ENCODE peak calls at places on chromosomes 1 and 21, in four cellular contexts. Y, L, S and V are unnamed samples.

GRCh38 chr1:41366428-41367101 is 5.3 kb downstream of the FOXO6 start:
- DNase-seq in Y (no peak), L (peak), S (peak), V (no peak)

GRCh38 chr21:35178812-35179211 is 129.7 kb upstream of the RUNX1 start:
- DNase-seq in Y (peak), L (no peak), S (no peak), V (no peak)

GRCh38 chr1:107529511-107530149 is 388.8 kb downstream of the NTNG1 start:
- DNase-seq in Y (peak), L (peak), S (no peak), V (no peak)

GRCh38 chr21:44941567-44941966 is 1.7 kb downstream of the SLX9 start:
- DNase-seq in Y (no peak), L (no peak), S (no peak), V (no peak)

GRCh38 chr1:15326691-15327530 is 79.9 kb downstream of the FHAD1 start:
- DNase-seq in Y (peak), L (peak), S (no peak), V (no peak)

GRCh38 chr1:48851638-48852037 is 74.9 kb upstream of the BEND5 start:
- DNase-seq in Y (no peak), L (no peak), S (no peak), V (no peak)

GRCh38 chr1:202926578-202927491 is at the start of gene KLHL12:
- DNase-seq in Y (peak), L (peak), S (peak), V (peak)

GRCh38 chr1:147236959-147237791 is 5.3 kb upstream of the CHD1L start:
- DNase-seq in Y (no peak), L (no peak), S (peak), V (no peak)

GRCh38 chr1:182650678-182651669 is 33.4 kb downstream of the RGS8 start:
- DNase-seq in Y (no peak), L (no peak), S (no peak), V (no peak)

GRCh38 chr1:111768023-111768422 is 12.3 kb downstream of the DDX20 start:
- DNase-seq in Y (no peak), L (no peak), S (no peak), V (no peak)

GRCh38 chr1:66250075-66250474 is 283.9 kb upstream of the SGIP1 start:
- DNase-seq in Y (no peak), L (no peak), S (no peak), V (no peak)

GRCh38 chr1:68320349-68320748 is 88.0 kb upstream of the WLS start:
- DNase-seq in Y (no peak), L (no peak), S (no peak), V (no peak)

GRCh38 chr1:150548632-150549495 is at the start of gene ADAMTSL4:
- DNase-seq in Y (peak), L (peak), S (peak), V (no peak)

GRCh38 chr1:20250346-20250989 is 40.2 kb upstream of the VWA5B1 start:
- DNase-seq in Y (no peak), L (no peak), S (peak), V (no peak)

GRCh38 chr1:149848340-149848771 is 51.0 kb upstream of the BOLA1 start:
- DNase-seq in Y (no peak), L (no peak), S (no peak), V (no peak)

GRCh38 chr1:21689531-21690165 is 20.5 kb upstream of the RAP1GAP start:
- DNase-seq in Y (no peak), L (no peak), S (no peak), V (no peak)

GRCh38 chr1:204493145-204493881 is 1.3 kb downstream of the PIK3C2B start:
- DNase-seq in Y (no peak), L (no peak), S (peak), V (peak)

GRCh38 chr1:226798427-226799411 is 59.6 kb upstream of the ITPKB start:
- DNase-seq in Y (peak), L (no peak), S (no peak), V (no peak)

GRCh38 chr1:109828756-109829505 is 65.2 kb upstream of the EPS8L3 start:
- DNase-seq in Y (no peak), L (no peak), S (no peak), V (no peak)

GRCh38 chr1:204461331-204462228 is 33.0 kb downstream of the PIK3C2B start:
- DNase-seq in Y (peak), L (no peak), S (no peak), V (no peak)

GRCh38 chr21:28253971-28254370 is 738.7 kb downstream of the LTN1 start:
- DNase-seq in Y (no peak), L (no peak), S (no peak), V (no peak)

GRCh38 chr1:10514490-10515235 is 39.9 kb downstream of the PEX14 start:
- DNase-seq in Y (peak), L (no peak), S (no peak), V (no peak)

GRCh38 chr1:34270181-34270580 is 93.5 kb downstream of the C1orf94 start:
- DNase-seq in Y (no peak), L (no peak), S (no peak), V (no peak)

GRCh38 chr1:24984800-24985552 is 54.9 kb upstream of the RUNX3 start:
- DNase-seq in Y (no peak), L (no peak), S (no peak), V (no peak)

GRCh38 chr1:86924324-86924960 is 10.0 kb downstream of the HS2ST1 start:
- DNase-seq in Y (no peak), L (no peak), S (no peak), V (no peak)

GRCh38 chr1:89588480-89588879 is 44.4 kb upstream of the LRRC8C start:
- DNase-seq in Y (no peak), L (no peak), S (no peak), V (no peak)

GRCh38 chr1:218473527-218473926 is 128.4 kb downstream of the TGFB2 start:
- DNase-seq in Y (peak), L (no peak), S (no peak), V (no peak)